ENCODE peak calls at places on chromosomes 3 and 15, in seven cellular contexts. B is dorsolateral prefrontal cortex, F is cardiac muscle cell, G is tibial artery, L is fibroblast of mammary gland, Q is upper lobe of right lung, K is LNCaP clone FGC. C is an unnamed sample.

GRCh38 chr15:78951841-78952238 is 7.0 kb upstream of the CTSH start:
- DNase-seq in G (no peak), Q (no peak), B (no peak), F (peak), L (no peak), K (peak), C (peak)

GRCh38 chr15:74642724-74643367 is 27.2 kb downstream of the CLK3 start:
- DNase-seq in K (peak), B (no peak), L (peak), Q (peak), F (peak), G (no peak), C (no peak)

GRCh38 chr3:73832426-73832825 is 207.7 kb upstream of the PDZRN3 start:
- DNase-seq in L (peak), Q (no peak), G (no peak), F (no peak), B (no peak), K (no peak), C (no peak)

GRCh38 chr15:34665498-34666116 is 82.2 kb upstream of the GOLGA8B start:
- DNase-seq in B (no peak), Q (no peak), K (no peak), F (no peak), L (no peak), G (no peak), C (no peak)

GRCh38 chr15:60223161-60223560 is 174.6 kb downstream of the ANXA2 start:
- DNase-seq in F (no peak), L (no peak), Q (no peak), B (no peak), G (no peak), K (peak), C (no peak)

GRCh38 chr3:54891540-54891897 is 36.3 kb downstream of the LRTM1 start:
- DNase-seq in L (peak), B (peak), F (peak), Q (peak), K (peak), G (peak), C (peak)

GRCh38 chr15:55742927-55743614 is at the start of gene PRTG:
- DNase-seq in Q (peak), F (peak), B (peak), K (peak), L (peak), G (peak), C (peak)

GRCh38 chr3:15470804-15471203 is 43.4 kb downstream of the EAF1 start:
- DNase-seq in K (no peak), Q (no peak), L (no peak), G (no peak), F (no peak), B (no peak), C (no peak)

GRCh38 chr15:90947577-90948357 is 6.9 kb upstream of the RCCD1 start:
- DNase-seq in G (no peak), L (no peak), K (no peak), F (no peak), B (no peak), Q (no peak), C (no peak)

GRCh38 chr3:13143381-13144004 is 70.3 kb upstream of the IQSEC1 start:
- DNase-seq in K (no peak), G (peak), F (no peak), B (peak), L (no peak), Q (peak), C (no peak)

GRCh38 chr3:171797265-171797679 is 13.0 kb downstream of the PLD1 start:
- DNase-seq in K (no peak), B (no peak), L (peak), F (no peak), G (no peak), Q (no peak), C (peak)

GRCh38 chr3:12395349-12396012 is 88.8 kb upstream of the TSEN2 start:
- DNase-seq in G (no peak), K (no peak), Q (no peak), B (no peak), F (no peak), L (peak), C (no peak)

GRCh38 chr3:162777118-162777517 is 1280.5 kb downstream of the OTOL1 start:
- DNase-seq in L (no peak), G (no peak), K (no peak), Q (no peak), F (peak), B (no peak), C (peak)

GRCh38 chr3:78163379-78163778 is 1123.5 kb downstream of the ROBO2 start:
- DNase-seq in G (no peak), Q (no peak), F (no peak), K (no peak), L (no peak), B (no peak), C (no peak)

GRCh38 chr15:49473031-49473430 is 50.0 kb downstream of the FGF7 start:
- DNase-seq in K (no peak), G (no peak), F (no peak), Q (no peak), B (no peak), L (peak), C (no peak)

GRCh38 chr3:190380184-190380583 is 7.8 kb upstream of the CLDN16 start:
- DNase-seq in B (no peak), G (no peak), F (no peak), K (no peak), L (no peak), Q (no peak), C (no peak)

GRCh38 chr15:32029862-32030781 is at the start of gene CHRNA7:
- DNase-seq in G (no peak), B (peak), K (no peak), L (peak), Q (peak), F (peak), C (peak)

GRCh38 chr3:125234831-125235230 is 22.3 kb upstream of the SLC12A8 start:
- DNase-seq in K (no peak), L (no peak), G (no peak), Q (no peak), B (no peak), F (no peak), C (no peak)

GRCh38 chr15:62792960-62793758 is 249.4 kb upstream of the TPM1 start:
- DNase-seq in B (no peak), Q (no peak), L (no peak), G (no peak), F (no peak), K (no peak), C (no peak)

GRCh38 chr3:136734382-136735070 is 17.7 kb downstream of the STAG1 start:
- DNase-seq in L (no peak), F (no peak), K (no peak), Q (no peak), G (no peak), B (no peak), C (no peak)

GRCh38 chr3:59040902-59041301 is 8.9 kb downstream of the CFAP20DC start:
- DNase-seq in L (no peak), B (no peak), F (no peak), K (no peak), G (no peak), Q (no peak), C (no peak)

DNA sequence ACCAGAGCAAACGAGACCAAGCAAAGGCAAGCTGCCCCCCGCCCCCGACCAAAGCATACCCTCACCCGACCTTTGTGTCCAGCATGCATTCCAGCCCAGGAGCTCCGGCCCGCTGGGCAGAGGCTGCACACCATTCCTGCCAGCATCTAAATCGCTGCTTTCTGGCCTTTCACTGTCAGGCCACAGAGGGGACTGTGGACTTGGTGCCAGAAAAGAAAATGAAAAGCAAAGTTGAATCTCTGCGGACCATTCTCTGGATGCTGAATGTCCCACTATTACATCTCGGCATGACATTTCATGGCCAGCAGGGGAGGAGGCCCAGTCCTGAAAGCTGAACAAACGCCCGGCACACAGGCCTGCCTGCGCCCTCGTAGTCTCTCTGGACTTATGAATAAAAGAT is 13.0 kb downstream of the IL17RD start:
- DNase-seq in K (no peak), F (no peak), B (no peak), L (no peak), Q (no peak), G (peak), C (no peak)
- TF ChIP-seq CTCF in K (no peak), F (peak), B (peak), L (peak), Q (no peak), G (no peak), C (no peak)

GRCh38 chr3:105837947-105838346 is 30.9 kb downstream of the CBLB start:
- DNase-seq in B (no peak), K (no peak), G (no peak), L (no peak), F (no peak), Q (no peak), C (no peak)
- TF ChIP-seq CTCF in B (no peak), K (no peak), G (no peak), L (no peak), F (no peak), Q (no peak), C (no peak)

DNA sequence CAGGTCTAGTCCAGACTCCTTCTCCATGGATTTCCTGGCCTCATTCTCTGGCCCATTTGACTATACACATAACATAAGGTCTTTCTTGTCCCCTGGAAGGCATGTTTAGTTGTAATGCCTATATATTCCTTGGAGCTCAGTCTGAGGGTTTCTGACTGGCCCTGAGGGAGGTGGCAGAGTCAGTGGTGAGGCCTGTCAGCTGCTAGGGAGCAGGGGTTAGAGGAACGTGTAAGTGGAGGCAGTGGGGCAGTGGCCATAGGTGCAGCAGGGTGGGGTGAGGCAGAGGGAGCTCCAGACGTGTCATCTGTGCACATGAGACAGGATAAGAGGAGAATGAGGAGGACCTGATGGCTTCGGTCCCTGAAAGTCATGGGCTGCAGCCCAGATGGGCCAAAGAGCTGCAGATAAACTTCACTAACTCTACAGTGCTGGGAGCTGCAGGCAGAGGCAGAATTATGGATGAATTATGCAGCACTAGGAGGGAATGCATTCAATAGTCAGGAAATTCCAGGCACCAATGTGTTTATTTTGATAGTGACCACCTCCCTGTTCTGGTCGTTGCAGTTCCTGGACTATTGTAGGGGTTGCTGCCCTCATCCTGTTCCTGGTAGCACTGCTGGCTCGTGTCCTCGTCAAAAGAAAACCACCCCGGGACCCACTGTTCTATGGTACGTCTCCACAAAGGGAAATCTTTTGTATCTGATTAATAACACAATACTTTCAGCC is 5.0 kb downstream of the TM6SF1 start:
- DNase-seq in G (no peak), Q (no peak), B (no peak), K (no peak), F (peak), L (peak), C (no peak)
- TF ChIP-seq CTCF in G (no peak), Q (no peak), B (no peak), K (no peak), F (no peak), L (no peak), C (no peak)

DNA sequence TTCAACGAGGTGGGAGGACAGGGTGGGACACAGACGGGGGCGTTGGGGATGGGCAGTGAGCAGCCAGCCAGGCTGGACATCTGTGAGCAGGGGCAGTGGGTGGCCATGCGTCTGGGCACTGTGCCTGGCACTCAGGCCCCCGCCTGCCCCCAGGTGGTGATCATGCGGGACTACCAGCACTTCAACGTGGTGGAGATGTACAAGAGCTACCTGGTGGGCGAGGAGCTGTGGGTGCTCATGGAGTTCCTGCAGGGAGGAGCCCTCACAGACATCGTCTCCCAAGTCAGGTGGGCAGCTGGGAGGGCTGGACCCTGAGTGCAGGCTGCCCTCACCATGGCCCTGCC is 10.2 kb downstream of the ANKRD63 start:
- DNase-seq in L (no peak), F (no peak), Q (no peak), G (no peak), K (no peak), B (no peak), C (no peak)
- TF ChIP-seq CTCF in L (peak), F (no peak), Q (no peak), G (no peak), K (peak), B (no peak), C (peak)

DNA sequence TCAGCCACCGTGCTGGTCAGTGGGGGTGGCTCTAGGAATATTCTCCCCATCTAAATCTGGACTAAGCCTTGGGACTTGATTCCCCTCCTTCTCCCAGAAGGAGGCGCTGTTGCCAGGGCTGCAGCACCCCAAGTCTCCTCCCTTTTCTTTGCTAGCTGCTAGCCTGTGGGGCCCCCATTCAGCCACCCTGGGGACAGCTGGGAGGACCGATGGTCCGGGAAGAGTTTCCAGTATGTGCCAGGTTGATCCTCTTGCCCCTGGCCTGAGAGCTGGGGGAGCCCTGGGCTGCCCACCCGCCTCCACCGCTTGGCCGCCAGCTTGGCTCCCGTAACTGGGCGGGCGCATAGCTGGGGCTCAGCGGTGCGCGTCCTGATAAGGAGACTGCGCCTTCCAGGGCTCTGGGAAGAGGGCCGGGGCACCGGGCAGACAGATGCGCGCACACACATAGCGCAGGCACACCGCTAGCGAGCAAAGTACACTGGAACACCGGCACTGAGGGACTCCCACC is 4.2 kb downstream of the SMAD6 start:
- DNase-seq in F (peak), B (no peak), K (no peak), G (no peak), Q (no peak), L (no peak), C (no peak)
- TF ChIP-seq CTCF in F (peak), B (no peak), K (peak), G (no peak), Q (peak), L (peak), C (peak)

GRCh38 chr3:134039161-134039862 is 9.6 kb upstream of the SLCO2A1 start:
- DNase-seq in Q (no peak), K (no peak), B (no peak), F (peak), L (no peak), G (no peak), C (peak)
- TF ChIP-seq CTCF in Q (peak), K (no peak), B (no peak), F (peak), L (peak), G (no peak), C (no peak)

GRCh38 chr3:47370887-47371697 is 9.7 kb upstream of the PTPN23 start:
- DNase-seq in K (no peak), F (peak), B (no peak), L (no peak), Q (no peak), G (no peak), C (peak)
- TF ChIP-seq CTCF in K (peak), F (peak), B (peak), L (peak), Q (peak), G (no peak), C (peak)

GRCh38 chr3:39410893-39411292 is 4.4 kb downstream of the RPSA start:
- DNase-seq in Q (no peak), K (no peak), G (no peak), L (no peak), B (no peak), F (no peak), C (no peak)

GRCh38 chr3:39412668-39413260 is 6.2 kb downstream of the RPSA start:
- DNase-seq in B (no peak), K (no peak), L (no peak), F (no peak), G (no peak), Q (no peak), C (no peak)

GRCh38 chr3:39415983-39416382 is 9.5 kb downstream of the RPSA start:
- DNase-seq in F (no peak), B (no peak), K (no peak), L (no peak), Q (no peak), G (no peak), C (peak)

GRCh38 chr3:39414421-39414907 is 7.9 kb downstream of the RPSA start:
- DNase-seq in Q (no peak), K (peak), L (peak), G (no peak), B (no peak), F (no peak), C (peak)

DNA sequence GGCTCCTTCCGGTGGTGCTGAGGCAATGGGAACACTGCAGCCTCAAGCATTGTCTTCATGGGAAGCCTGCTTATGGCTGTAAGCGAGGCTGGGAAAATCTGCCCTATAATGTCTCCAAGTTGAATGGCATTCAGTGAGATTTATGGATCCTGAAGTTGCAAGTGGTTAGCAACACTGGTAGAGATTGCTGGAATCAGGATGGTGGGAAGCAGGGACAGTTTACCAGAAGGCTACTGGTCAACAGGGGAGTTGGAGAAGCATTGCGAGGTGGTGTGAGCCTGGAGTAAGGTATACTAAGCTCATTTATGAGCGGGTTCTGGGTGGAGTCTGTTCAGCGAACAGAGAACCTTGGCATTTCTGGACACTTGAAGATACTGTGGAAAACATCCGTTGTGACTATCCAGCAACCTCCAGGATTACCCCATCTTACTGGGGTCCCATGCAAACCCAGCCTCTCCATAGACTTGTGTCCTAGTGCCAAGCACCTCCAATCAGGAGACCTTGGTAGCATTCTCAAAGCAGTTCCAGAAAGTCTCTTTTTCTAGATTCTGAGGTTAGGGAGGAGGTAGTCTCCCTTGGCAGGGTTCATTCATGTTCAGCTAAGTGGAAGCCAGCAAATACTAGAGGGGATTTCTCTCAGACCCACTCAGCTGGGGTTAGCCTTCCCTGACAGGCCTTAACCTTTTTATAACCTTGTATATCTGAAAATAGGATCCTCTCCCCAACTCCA is 7.3 kb downstream of the RPSA start:
- DNase-seq in G (no peak), L (peak), B (no peak), Q (no peak), F (peak), K (no peak), C (no peak)
- TF ChIP-seq CTCF in G (no peak), L (no peak), B (no peak), Q (no peak), F (no peak), K (no peak), C (no peak)

DNA sequence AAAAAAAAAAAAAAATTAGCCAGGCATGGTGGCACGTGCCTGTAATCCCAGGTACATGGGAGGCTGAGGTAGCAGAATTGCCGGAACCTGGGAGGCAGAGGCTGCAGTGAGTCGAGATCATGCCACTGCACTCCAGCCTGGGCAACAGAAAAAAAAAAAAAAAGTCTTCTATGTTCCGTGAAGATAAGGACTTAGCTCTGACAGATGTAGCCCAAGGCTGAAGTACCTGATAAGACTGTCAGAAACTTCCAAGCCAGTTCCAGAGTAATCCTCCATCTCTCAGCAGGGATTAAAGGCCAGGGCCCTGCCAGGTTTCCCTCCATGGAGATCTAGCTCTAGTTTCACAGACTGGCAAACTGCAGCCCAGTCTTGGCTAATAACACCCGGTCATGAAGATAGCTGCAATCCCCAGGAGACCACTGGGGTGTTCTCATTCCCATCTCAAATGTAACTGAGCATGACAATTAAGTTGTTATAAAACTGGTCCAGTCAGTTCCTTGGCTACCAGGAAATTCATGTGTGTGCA is 8.5 kb downstream of the CDCP1 start:
- DNase-seq in B (no peak), L (peak), K (peak), F (peak), Q (no peak), G (no peak), C (no peak)
- TF ChIP-seq CTCF in B (no peak), L (no peak), K (no peak), F (no peak), Q (no peak), G (no peak), C (no peak)

C was measured in MCF 10A.